ENCODE peak calls at places on chromosomes 7 and 10, in four cellular contexts. N is CD8-positive, alpha-beta T cell; F is GM12878; C is GM12865. H is an unnamed sample.

GRCh38 chr7:49229246-49229645 is 304.9 kb downstream of the CDC14C start:
- DNase-seq in C (no peak), F (no peak), N (no peak), H (no peak)

GRCh38 chr7:3493499-3493898 is 192.4 kb downstream of the SDK1 start:
- DNase-seq in C (no peak), N (no peak), F (no peak), H (no peak)

GRCh38 chr7:95478139-95479037 is 7.4 kb upstream of the ASB4 start:
- DNase-seq in N (no peak), F (no peak), C (no peak), H (no peak)

GRCh38 chr7:134128829-134129228 is 1.7 kb downstream of the LRGUK start:
- DNase-seq in F (no peak), N (no peak), C (no peak), H (no peak)

GRCh38 chr7:82599910-82600309 is 156.3 kb upstream of the CACNA2D1 start:
- DNase-seq in C (no peak), F (no peak), N (no peak), H (no peak)

GRCh38 chr7:30278386-30278785 is 6.0 kb upstream of the ZNRF2 start:
- DNase-seq in C (no peak), F (no peak), N (no peak), H (no peak)

GRCh38 chr10:47248436-47249090 is 51.4 kb upstream of the GDF10 start:
- DNase-seq in N (no peak), F (no peak), C (no peak), H (no peak)

GRCh38 chr10:59433720-59434428 is 71.5 kb upstream of the FAM13C start:
- DNase-seq in C (no peak), N (no peak), F (no peak), H (no peak)

GRCh38 chr10:71773221-71773971 is at the start of gene VSIR:
- DNase-seq in C (peak), F (peak), N (peak), H (peak)

GRCh38 chr10:98344589-98345038 is 70.4 kb downstream of the PYROXD2 start:
- DNase-seq in C (no peak), F (no peak), N (no peak), H (no peak)

GRCh38 chr7:74039337-74039736 is 11.4 kb downstream of the ELN start:
- DNase-seq in N (no peak), F (no peak), C (no peak), H (no peak)

GRCh38 chr10:78039743-78040142 is 6.1 kb downstream of the RPS24 start:
- DNase-seq in C (no peak), F (no peak), N (no peak), H (no peak)

GRCh38 chr10:127907411-127908105 is 655 bp downstream of the PTPRE start:
- DNase-seq in F (no peak), C (no peak), N (no peak), H (no peak)

GRCh38 chr10:59808896-59809643 is 55.8 kb upstream of the MRLN start:
- DNase-seq in N (peak), C (peak), F (peak), H (peak)

GRCh38 chr10:102850025-102850518 is 4.0 kb upstream of the BORCS7 start:
- DNase-seq in F (no peak), C (no peak), N (no peak), H (no peak)

GRCh38 chr10:30431435-30431911 is 2.5 kb upstream of the MAP3K8 start:
- DNase-seq in F (no peak), N (no peak), C (peak), H (no peak)

GRCh38 chr10:28738200-28738599 is 60.9 kb downstream of the BAMBI start:
- DNase-seq in N (no peak), C (peak), F (no peak), H (no peak)

GRCh38 chr7:19177269-19177668 is 32.0 kb upstream of the FERD3L start:
- DNase-seq in N (no peak), C (no peak), F (no peak), H (no peak)

GRCh38 chr7:88218428-88218745 is 1.5 kb downstream of the SRI start:
- DNase-seq in F (no peak), N (no peak), C (no peak), H (no peak)

GRCh38 chr10:57754803-57755202 is 512.9 kb downstream of the IPMK start:
- DNase-seq in C (no peak), F (no peak), N (no peak), H (no peak)

GRCh38 chr10:132508497-132509443 is 28.8 kb upstream of the INPP5A start:
- DNase-seq in C (no peak), F (no peak), N (no peak), H (no peak)

H was measured in GM06990.